ENCODE peak calls at places on chromosomes 12 and 14, in seven cellular contexts. N is suprapubic skin, G is prostate gland, X is GM12892, Z is uterus, A is sigmoid colon, K is A549. I is an unnamed sample.

GRCh38 chr14:76050250-76050649 is 64.7 kb downstream of the IFT43 start:
- DNase-seq in N (no peak), G (no peak), X (no peak), Z (no peak), A (no peak), K (no peak), I (no peak)

GRCh38 chr12:44031472-44032185 is 195.7 kb downstream of the TMEM117 start:
- DNase-seq in N (no peak), G (no peak), X (no peak), Z (no peak), A (no peak), K (no peak), I (no peak)

GRCh38 chr14:90760591-90761316 is 55.5 kb downstream of the TTC7B start:
- DNase-seq in N (no peak), G (peak; percentile 2), X (no peak), Z (no peak), A (no peak), K (peak; percentile 52), I (no peak)

GRCh38 chr14:101480747-101481530 is 80.4 kb upstream of the DIO3 start:
- DNase-seq in N (peak; percentile 29), G (no peak), X (no peak), Z (peak; percentile 68), A (peak; percentile 72), K (peak; percentile 85), I (peak; percentile 6)

GRCh38 chr12:39986674-39987073 is 119.2 kb downstream of the SLC2A13 start:
- DNase-seq in N (no peak), G (peak; percentile 14), X (no peak), Z (no peak), A (no peak), K (no peak), I (no peak)

GRCh38 chr12:38669530-38669929 is 235.9 kb downstream of the CPNE8 start:
- DNase-seq in N (no peak), G (no peak), X (no peak), Z (no peak), A (no peak), K (no peak), I (no peak)

GRCh38 chr12:110117948-110118685 is 6.0 kb upstream of the IFT81 start:
- DNase-seq in N (no peak), G (peak; percentile 23), X (no peak), Z (no peak), A (no peak), K (no peak), I (no peak)

GRCh38 chr14:96117101-96117897 is 78.1 kb downstream of the C14orf132 start:
- DNase-seq in N (no peak), G (no peak), X (no peak), Z (no peak), A (no peak), K (no peak), I (no peak)

GRCh38 chr12:27623645-27624044 is 72.6 kb upstream of the REP15 start:
- DNase-seq in N (no peak), G (no peak), X (no peak), Z (no peak), A (no peak), K (no peak), I (no peak)

GRCh38 chr12:107632246-107632645 is 53.4 kb upstream of the PWP1 start:
- DNase-seq in N (no peak), G (no peak), X (no peak), Z (no peak), A (no peak), K (no peak), I (no peak)

GRCh38 chr14:68440776-68441175 is 352.1 kb downstream of the ZFP36L1 start:
- DNase-seq in N (no peak), G (no peak), X (no peak), Z (no peak), A (no peak), K (no peak), I (no peak)

GRCh38 chr14:99426796-99427346 is 53.8 kb downstream of the SETD3 start:
- DNase-seq in N (no peak), G (no peak), X (no peak), Z (no peak), A (no peak), K (no peak), I (no peak)

GRCh38 chr14:90455100-90455571 is 58.3 kb downstream of the CALM1 start:
- DNase-seq in N (no peak), G (no peak), X (no peak), Z (peak; percentile 30), A (no peak), K (no peak), I (no peak)

GRCh38 chr14:56657604-56658003 is 78.0 kb downstream of the TMEM260 start:
- DNase-seq in N (no peak), G (no peak), X (no peak), Z (no peak), A (no peak), K (no peak), I (no peak)

GRCh38 chr12:11584213-11584855 is 65.1 kb upstream of the ETV6 start:
- DNase-seq in N (no peak), G (no peak), X (no peak), Z (no peak), A (no peak), K (no peak), I (no peak)

GRCh38 chr14:89973234-89973823 is 17.6 kb downstream of the TDP1 start:
- DNase-seq in N (no peak), G (peak; percentile 59), X (peak; percentile 28), Z (peak; percentile 54), A (peak; percentile 80), K (peak; percentile 71), I (peak; percentile 55)

GRCh38 chr12:84706374-84706773 is 206.2 kb downstream of the SLC6A15 start:
- DNase-seq in N (no peak), G (no peak), X (no peak), Z (no peak), A (no peak), K (no peak), I (no peak)

GRCh38 chr12:111405856-111406473 is at the start of gene SH2B3:
- DNase-seq in N (peak; percentile 87), G (no peak), X (no peak), Z (peak; percentile 80), A (no peak), K (peak; percentile 62), I (no peak)

GRCh38 chr12:111407371-111408115 is 1.8 kb downstream of the SH2B3 start:
- DNase-seq in N (no peak), G (no peak), X (no peak), Z (no peak), A (no peak), K (no peak), I (no peak)

GRCh38 chr12:111406474-111407370 is 999 bp downstream of the SH2B3 start:
- DNase-seq in N (no peak), G (no peak), X (no peak), Z (no peak), A (peak; percentile 81), K (no peak), I (no peak)

GRCh38 chr12:111404362-111405148 is 1.2 kb upstream of the SH2B3 start:
- DNase-seq in N (no peak), G (no peak), X (no peak), Z (peak; percentile 45), A (peak; percentile 80), K (no peak), I (no peak)

GRCh38 chr12:111405149-111405855 is 421 bp upstream of the SH2B3 start:
- DNase-seq in N (peak; percentile 97), G (peak; percentile 83), X (peak; percentile 95), Z (peak; percentile 93), A (peak; percentile 95), K (peak; percentile 94), I (peak; percentile 98)
- TF ChIP-seq POLR2A in N (no peak), G (no peak), X (peak; percentile 59), Z (no peak), A (no peak), K (no peak), I (peak; percentile 55)

GRCh38 chr12:53181935-53182334 is 1.2 kb upstream of the CSAD start:
- DNase-seq in N (no peak), G (no peak), X (no peak), Z (no peak), A (no peak), K (no peak), I (no peak)

GRCh38 chr12:53182836-53183235 is 2.1 kb upstream of the CSAD start:
- DNase-seq in N (no peak), G (no peak), X (no peak), Z (no peak), A (no peak), K (no peak), I (no peak)

GRCh38 chr12:53180931-53181645 is 363 bp upstream of the CSAD start:
- DNase-seq in N (no peak), G (peak; percentile 65), X (peak; percentile 92), Z (peak; percentile 78), A (peak; percentile 86), K (peak; percentile 91), I (peak; percentile 75)

GRCh38 chr12:53179694-53180269 is 740 bp upstream of the ZNF740 start:
- DNase-seq in N (no peak), G (no peak), X (no peak), Z (no peak), A (no peak), K (no peak), I (peak; percentile 45)

DNA sequence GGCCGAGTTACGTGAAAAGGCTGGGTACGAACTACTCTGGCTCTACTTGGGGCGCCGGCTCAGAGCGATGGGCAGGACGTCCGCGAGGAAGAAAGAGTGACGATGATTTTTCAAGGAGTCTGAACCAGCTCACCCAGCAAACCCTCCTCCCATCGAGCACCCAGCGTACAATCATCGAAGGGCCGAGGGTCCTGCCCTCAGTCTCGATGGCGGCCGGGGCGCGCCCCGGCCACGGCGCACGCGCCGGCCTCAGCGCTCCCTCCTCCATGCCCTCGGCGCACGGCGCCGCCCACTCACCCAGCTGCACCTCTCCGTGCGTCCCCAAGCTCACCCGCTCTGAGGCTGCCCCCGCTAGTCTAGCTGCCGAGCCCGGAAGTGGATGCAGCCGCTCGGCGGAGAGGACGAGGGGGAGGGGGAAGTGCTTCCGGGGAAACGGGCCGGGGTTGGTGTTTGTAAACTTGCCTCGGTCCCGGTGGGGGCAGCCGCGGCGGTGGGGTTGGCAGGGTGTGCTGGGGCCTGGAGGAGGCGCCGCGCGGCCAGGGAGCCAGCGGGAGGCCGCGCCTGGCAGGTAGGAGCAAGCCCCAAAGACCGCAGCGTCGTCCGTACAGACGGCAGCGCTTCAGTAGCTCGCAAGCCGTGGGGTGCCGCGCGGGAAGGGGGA is at the start of the genes CSAD and ZNF740:
- DNase-seq in N (peak; percentile 98), G (peak; percentile 96), X (peak; percentile 98), Z (peak; percentile 97), A (peak; percentile 99), K (peak; percentile 98), I (peak; percentile 98)
- TF ChIP-seq POLR2A in N (peak; percentile 17), G (peak; percentile 79), X (peak; percentile 83), Z (peak; percentile 81), A (peak; percentile 78), K (peak; percentile 90), I (peak; percentile 85)

GRCh38 chr14:54686871-54687749 is 120.2 kb downstream of the SAMD4A start:
- DNase-seq in N (no peak), G (no peak), X (no peak), Z (no peak), A (no peak), K (no peak), I (no peak)
- TF ChIP-seq POLR2A in N (no peak), G (no peak), X (no peak), Z (no peak), A (no peak), K (no peak), I (no peak)

DNA sequence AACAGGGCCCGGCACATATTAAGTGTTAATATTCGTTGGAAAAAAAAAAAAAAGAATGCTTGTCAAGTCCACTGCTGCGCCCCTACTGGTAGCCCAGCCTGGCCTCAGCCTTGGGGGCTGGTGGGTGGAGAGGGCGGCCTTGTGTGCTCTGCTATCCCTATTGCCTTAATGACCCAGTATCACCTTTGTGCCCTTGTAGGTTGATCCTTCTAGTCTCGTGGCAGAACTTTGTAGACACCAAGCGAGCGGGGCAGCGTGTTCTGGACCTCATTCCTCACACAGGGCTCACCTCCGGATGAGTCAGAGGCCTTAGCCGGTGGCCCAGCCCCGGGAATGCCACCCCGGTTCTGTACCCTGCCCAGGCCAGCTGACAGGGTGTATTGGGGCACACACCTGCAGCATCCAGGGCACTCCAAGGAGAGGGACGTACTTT is 1.8 kb upstream of the RCOR1 start:
- DNase-seq in N (no peak), G (no peak), X (no peak), Z (peak; percentile 52), A (no peak), K (peak; percentile 72), I (peak; percentile 26)
- TF ChIP-seq POLR2A in N (no peak), G (no peak), X (no peak), Z (peak; percentile 3), A (no peak), K (peak; percentile 32), I (no peak)